ENCODE peak calls at places on chromosome 11, in four cellular contexts. One of them, this sample, is unnamed.

GRCh38 chr11:22193348-22194051 is 615 bp downstream of the ANO5 start:
- DNase-seq in foreskin fibroblast: no peak
- DNase-seq in lower leg skin: peak
- DNase-seq in fibroblast of villous mesenchyme: no peak
- DNase-seq in this sample: peak

GRCh38 chr11:17513853-17514252 is 30.4 kb downstream of the USH1C start:
- DNase-seq in fibroblast of villous mesenchyme: no peak
- DNase-seq in lower leg skin: no peak
- DNase-seq in foreskin fibroblast: no peak
- DNase-seq in this sample: no peak

GRCh38 chr11:123211981-123212380 is 16.9 kb upstream of the CLMP start:
- DNase-seq in fibroblast of villous mesenchyme: no peak
- DNase-seq in lower leg skin: no peak
- DNase-seq in foreskin fibroblast: no peak
- DNase-seq in this sample: no peak

GRCh38 chr11:59158206-59159068 is 13.5 kb upstream of the DTX4 start:
- DNase-seq in fibroblast of villous mesenchyme: peak
- DNase-seq in lower leg skin: no peak
- DNase-seq in foreskin fibroblast: no peak
- DNase-seq in this sample: peak

GRCh38 chr11:72768581-72768980 is 16.4 kb upstream of the ARAP1 start:
- DNase-seq in fibroblast of villous mesenchyme: no peak
- DNase-seq in lower leg skin: no peak
- DNase-seq in foreskin fibroblast: no peak
- DNase-seq in this sample: no peak

GRCh38 chr11:111983187-111983986 is 41.8 kb upstream of the DLAT start:
- DNase-seq in foreskin fibroblast: no peak
- DNase-seq in fibroblast of villous mesenchyme: peak
- DNase-seq in lower leg skin: no peak
- DNase-seq in this sample: peak

GRCh38 chr11:126628790-126629621 is 273.5 kb downstream of the ST3GAL4 start:
- DNase-seq in lower leg skin: peak
- DNase-seq in fibroblast of villous mesenchyme: peak
- DNase-seq in foreskin fibroblast: peak
- DNase-seq in this sample: no peak

GRCh38 chr11:129861702-129862107 is 33.7 kb downstream of the NFRKB start:
- DNase-seq in foreskin fibroblast: peak
- DNase-seq in fibroblast of villous mesenchyme: peak
- DNase-seq in lower leg skin: peak
- DNase-seq in this sample: peak

GRCh38 chr11:57903441-57904123 is 120.1 kb upstream of the OR9Q1 start:
- DNase-seq in lower leg skin: peak
- DNase-seq in fibroblast of villous mesenchyme: no peak
- DNase-seq in foreskin fibroblast: no peak
- DNase-seq in this sample: peak

GRCh38 chr11:119506436-119506835 is 83.5 kb upstream of the THY1 start:
- DNase-seq in lower leg skin: no peak
- DNase-seq in fibroblast of villous mesenchyme: peak
- DNase-seq in foreskin fibroblast: no peak
- DNase-seq in this sample: no peak

GRCh38 chr11:111775024-111775710 is 9.0 kb upstream of the PPP2R1B start:
- DNase-seq in fibroblast of villous mesenchyme: peak
- DNase-seq in foreskin fibroblast: no peak
- DNase-seq in lower leg skin: no peak
- DNase-seq in this sample: no peak

GRCh38 chr11:107563702-107564101 is 1.8 kb downstream of the ALKBH8 start:
- DNase-seq in foreskin fibroblast: peak
- DNase-seq in lower leg skin: no peak
- DNase-seq in fibroblast of villous mesenchyme: peak
- DNase-seq in this sample: peak

GRCh38 chr11:65115361-65116082 is 2.0 kb downstream of the ZNHIT2 start:
- DNase-seq in fibroblast of villous mesenchyme: no peak
- DNase-seq in lower leg skin: no peak
- DNase-seq in foreskin fibroblast: no peak
- DNase-seq in this sample: no peak
- H3K4me3 ChIP-seq in fibroblast of villous mesenchyme: no peak
- H3K4me3 ChIP-seq in lower leg skin: no peak
- H3K4me3 ChIP-seq in foreskin fibroblast: no peak
- H3K4me3 ChIP-seq in this sample: no peak

GRCh38 chr11:45239733-45240132 is 46.4 kb downstream of the SYT13 start:
- DNase-seq in lower leg skin: no peak
- DNase-seq in foreskin fibroblast: no peak
- DNase-seq in fibroblast of villous mesenchyme: no peak
- DNase-seq in this sample: no peak
- H3K4me3 ChIP-seq in lower leg skin: no peak
- H3K4me3 ChIP-seq in foreskin fibroblast: no peak
- H3K4me3 ChIP-seq in fibroblast of villous mesenchyme: no peak
- H3K4me3 ChIP-seq in this sample: no peak

DNA sequence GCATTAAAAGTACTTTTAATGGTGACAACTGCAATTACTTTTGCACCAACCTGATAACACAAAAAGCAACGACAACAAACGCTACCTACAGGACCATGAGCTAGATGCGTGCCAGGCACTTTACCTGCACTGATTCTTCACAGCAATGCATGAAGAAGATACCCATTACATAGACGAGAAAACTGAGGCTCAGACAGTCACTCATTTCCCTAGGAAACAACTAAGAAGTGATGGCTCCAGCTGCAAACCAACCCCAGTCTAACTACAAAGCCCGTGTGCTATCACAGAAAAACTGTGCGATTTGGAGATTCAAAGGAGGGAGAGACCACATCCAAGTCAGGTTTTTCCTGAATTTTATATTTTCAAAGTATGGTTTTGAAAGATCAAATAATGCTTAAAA is 80.1 kb upstream of the TP53I11 start:
- DNase-seq in lower leg skin: no peak
- DNase-seq in foreskin fibroblast: no peak
- DNase-seq in fibroblast of villous mesenchyme: no peak
- DNase-seq in this sample: no peak
- H3K4me3 ChIP-seq in lower leg skin: no peak
- H3K4me3 ChIP-seq in foreskin fibroblast: no peak
- H3K4me3 ChIP-seq in fibroblast of villous mesenchyme: no peak
- H3K4me3 ChIP-seq in this sample: no peak

GRCh38 chr11:83195649-83196048 is 2.1 kb downstream of the ANKRD42 start:
- DNase-seq in fibroblast of villous mesenchyme: no peak
- DNase-seq in lower leg skin: no peak
- DNase-seq in foreskin fibroblast: no peak
- DNase-seq in this sample: no peak
- H3K4me3 ChIP-seq in fibroblast of villous mesenchyme: peak
- H3K4me3 ChIP-seq in lower leg skin: no peak
- H3K4me3 ChIP-seq in foreskin fibroblast: peak
- H3K4me3 ChIP-seq in this sample: peak

DNA sequence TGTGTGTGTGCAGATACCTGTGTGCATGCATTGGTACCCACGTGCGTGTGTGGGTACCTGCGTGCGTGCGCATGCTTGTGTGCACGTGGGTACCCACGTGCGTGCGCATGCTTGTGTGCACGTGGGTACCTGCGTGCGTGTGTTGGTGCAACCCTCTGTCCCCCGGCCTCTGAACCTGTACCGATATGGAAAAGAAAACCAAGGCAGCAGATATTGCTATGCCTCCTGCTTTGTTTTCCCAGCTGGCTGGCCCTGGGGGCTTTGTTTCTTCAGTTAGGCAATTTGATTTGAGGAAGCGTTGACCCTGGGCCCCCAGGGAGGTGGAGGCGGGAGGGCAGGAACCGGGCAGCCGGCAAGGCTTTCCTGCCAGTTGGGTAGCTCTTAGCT is 26.1 kb upstream of the SORL1-AS1 start:
- DNase-seq in lower leg skin: no peak
- DNase-seq in fibroblast of villous mesenchyme: no peak
- DNase-seq in foreskin fibroblast: no peak
- DNase-seq in this sample: no peak
- H3K4me3 ChIP-seq in lower leg skin: no peak
- H3K4me3 ChIP-seq in fibroblast of villous mesenchyme: no peak
- H3K4me3 ChIP-seq in foreskin fibroblast: no peak
- H3K4me3 ChIP-seq in this sample: no peak

GRCh38 chr11:5691963-5692358 is 2.4 kb downstream of the TRIM22 start:
- DNase-seq in foreskin fibroblast: no peak
- DNase-seq in fibroblast of villous mesenchyme: no peak
- DNase-seq in lower leg skin: no peak
- DNase-seq in this sample: no peak
- H3K4me3 ChIP-seq in foreskin fibroblast: no peak
- H3K4me3 ChIP-seq in fibroblast of villous mesenchyme: no peak
- H3K4me3 ChIP-seq in lower leg skin: no peak
- H3K4me3 ChIP-seq in this sample: no peak

DNA sequence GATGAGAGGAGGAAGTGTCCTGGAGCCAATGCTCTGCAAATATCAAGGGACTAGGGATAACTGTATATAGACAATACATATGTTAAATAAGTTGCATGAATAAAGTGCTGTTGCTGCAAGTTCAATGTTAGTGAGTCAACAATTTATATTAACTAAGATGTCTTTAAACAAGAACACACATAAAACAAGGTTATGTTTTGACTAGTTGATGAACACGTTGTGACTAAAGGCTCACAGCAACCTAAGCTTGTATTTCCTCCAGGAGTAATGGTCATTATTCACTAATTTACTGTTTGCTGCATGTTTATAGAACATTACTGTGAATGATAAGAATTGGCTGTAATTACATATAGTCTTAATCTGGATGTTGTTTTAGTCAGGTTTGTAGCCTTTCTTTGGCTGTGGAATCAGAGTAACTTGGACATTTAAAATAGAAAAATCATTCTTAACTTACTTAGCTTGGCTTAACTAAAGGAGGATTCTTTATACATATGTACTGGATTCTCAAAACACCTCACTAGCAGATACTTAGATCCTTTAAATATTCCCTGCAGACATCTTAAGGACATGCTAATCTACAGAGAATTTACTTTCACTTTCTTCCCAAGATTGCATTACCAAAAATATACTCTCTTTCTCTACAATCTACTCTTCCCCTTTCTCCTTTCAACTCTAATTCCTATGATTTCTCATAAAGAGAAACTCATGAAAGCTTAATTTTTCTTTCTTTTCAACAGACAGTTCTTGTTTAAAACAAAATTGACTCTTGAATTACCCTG is 319.6 kb upstream of the CTSC start:
- DNase-seq in foreskin fibroblast: no peak
- DNase-seq in lower leg skin: no peak
- DNase-seq in fibroblast of villous mesenchyme: peak
- DNase-seq in this sample: no peak
- H3K4me3 ChIP-seq in foreskin fibroblast: peak
- H3K4me3 ChIP-seq in lower leg skin: no peak
- H3K4me3 ChIP-seq in fibroblast of villous mesenchyme: no peak
- H3K4me3 ChIP-seq in this sample: no peak

GRCh38 chr11:134226806-134227325 is 2.4 kb downstream of the VPS26B start:
- DNase-seq in fibroblast of villous mesenchyme: peak
- DNase-seq in foreskin fibroblast: no peak
- DNase-seq in lower leg skin: no peak
- DNase-seq in this sample: no peak
- H3K4me3 ChIP-seq in fibroblast of villous mesenchyme: peak
- H3K4me3 ChIP-seq in foreskin fibroblast: peak
- H3K4me3 ChIP-seq in lower leg skin: no peak
- H3K4me3 ChIP-seq in this sample: no peak